ENCODE peak calls at places on chromosomes 4 and X, in nine cellular contexts. W is fibroblast of lung; V is HL-60; B is CD4-positive, alpha-beta memory T cell; O is heart left ventricle; Q is left ventricle myocardium inferior; T is spleen; E is MM.1S; C is AG04450. K is an unnamed sample.

GRCh38 chr4:139458999-139459398 is 5.1 kb downstream of the RAB33B start:
- DNase-seq in B (no peak), T (no peak), E (no peak), Q (no peak), O (no peak), W (no peak), V (no peak), C (no peak), K (no peak)

GRCh38 chr4:177100307-177100706 is 209.4 kb upstream of the NEIL3 start:
- DNase-seq in E (no peak), Q (no peak), O (no peak), B (no peak), T (no peak), V (no peak), C (no peak), W (no peak), K (no peak)

GRCh38 chrX:48083212-48083611 is 11.8 kb upstream of the ZNF630 start:
- DNase-seq in V (no peak), O (peak), T (no peak), Q (peak), W (peak), E (peak), C (peak), B (peak), K (peak)

GRCh38 chrX:136163694-136164093 is 16.4 kb downstream of the FHL1 start:
- DNase-seq in B (no peak), T (no peak), C (no peak), O (no peak), Q (no peak), E (no peak), V (no peak), W (no peak), K (no peak)

GRCh38 chr4:153538408-153539057 is 72.4 kb downstream of the TMEM131L start:
- DNase-seq in O (no peak), V (no peak), T (no peak), B (no peak), C (no peak), W (peak), E (no peak), Q (peak), K (no peak)

GRCh38 chr4:3296651-3297050 is 3.8 kb downstream of the RGS12 start:
- DNase-seq in C (no peak), Q (no peak), O (no peak), W (no peak), E (no peak), V (no peak), T (no peak), B (no peak), K (no peak)

GRCh38 chr4:68021185-68021584 is 57.9 kb upstream of the TMPRSS11A start:
- DNase-seq in W (no peak), T (no peak), V (no peak), O (no peak), C (no peak), E (no peak), B (no peak), Q (no peak), K (peak)

GRCh38 chrX:154967603-154968002 is 54.9 kb downstream of the F8 start:
- DNase-seq in E (no peak), T (no peak), W (no peak), C (no peak), V (no peak), B (no peak), Q (no peak), O (no peak), K (peak)

GRCh38 chr4:149765630-149766029 is 50.0 kb downstream of the IQCM start:
- DNase-seq in E (no peak), W (peak), O (no peak), V (peak), Q (no peak), C (no peak), T (no peak), B (no peak), K (peak)

GRCh38 chr4:99762728-99763127 is 53.9 kb upstream of the DAPP1 start:
- DNase-seq in E (no peak), B (no peak), C (no peak), Q (no peak), W (no peak), V (no peak), O (no peak), T (no peak), K (no peak)

GRCh38 chr4:27887646-27888045 is 1027.0 kb downstream of the STIM2 start:
- DNase-seq in C (no peak), E (no peak), W (no peak), V (no peak), O (no peak), B (no peak), T (no peak), Q (no peak), K (no peak)

GRCh38 chr4:142126890-142127497 is 490.6 kb downstream of the IL15 start:
- DNase-seq in Q (no peak), W (peak), B (peak), E (peak), O (peak), C (peak), V (peak), T (no peak), K (peak)

GRCh38 chr4:34486964-34487363 is 1757.3 kb downstream of the ARAP2 start:
- DNase-seq in C (no peak), W (no peak), B (no peak), T (no peak), Q (no peak), E (no peak), O (no peak), V (no peak), K (no peak)

GRCh38 chrX:1430451-1430850 is 22.3 kb downstream of the ASMTL start:
- DNase-seq in E (no peak), W (no peak), C (no peak), Q (no peak), V (no peak), O (no peak), B (no peak), T (peak), K (no peak)

GRCh38 chr4:107699466-107700206 is 20.4 kb downstream of the PAPSS1 start:
- DNase-seq in T (no peak), W (no peak), E (no peak), O (no peak), C (no peak), B (no peak), V (no peak), Q (no peak), K (no peak)

GRCh38 chr4:1502976-1503375 is 96.7 kb upstream of the NKX1-1 start:
- DNase-seq in T (peak), E (no peak), C (no peak), W (no peak), B (no peak), O (peak), V (no peak), Q (no peak), K (no peak)

GRCh38 chr4:72112514-72113156 is 80.8 kb downstream of the NPFFR2 start:
- DNase-seq in E (peak), W (peak), C (peak), T (no peak), V (peak), B (no peak), O (no peak), Q (no peak), K (peak)

GRCh38 chr4:173076903-173077629 is 91.5 kb upstream of the GALNT7 start:
- DNase-seq in B (no peak), E (no peak), C (no peak), T (no peak), W (peak), O (no peak), V (no peak), Q (no peak), K (peak)

GRCh38 chr4:123443401-123444297 is 47.1 kb downstream of the SPRY1 start:
- DNase-seq in C (no peak), T (no peak), E (no peak), B (no peak), V (no peak), O (no peak), Q (no peak), W (no peak), K (no peak)

GRCh38 chr4:3485011-3485881 is 22.1 kb downstream of the DOK7 start:
- DNase-seq in C (no peak), E (no peak), Q (no peak), W (no peak), T (peak), V (no peak), O (no peak), B (no peak), K (peak)

GRCh38 chr4:63937961-63938360 is 471.3 kb downstream of the TECRL start:
- DNase-seq in W (peak), B (no peak), E (no peak), T (no peak), C (no peak), O (no peak), V (no peak), Q (no peak), K (peak)

GRCh38 chrX:132986556-132986955 is 28.1 kb upstream of the HS6ST2 start:
- DNase-seq in W (no peak), E (no peak), B (no peak), C (no peak), O (no peak), Q (no peak), T (no peak), V (no peak), K (no peak)

GRCh38 chr4:76830612-76831474 is 67.1 kb downstream of the SOWAHB start:
- DNase-seq in T (no peak), B (no peak), V (no peak), Q (no peak), W (peak), E (no peak), O (peak), C (peak), K (peak)

GRCh38 chrX:41164469-41164868 is 79.2 kb downstream of the USP9X start:
- DNase-seq in Q (no peak), C (no peak), B (no peak), E (no peak), O (no peak), W (no peak), T (no peak), V (no peak), K (no peak)

GRCh38 chrX:153438522-153438921 is 7.3 kb downstream of the TREX2 start:
- DNase-seq in C (no peak), E (no peak), Q (no peak), O (no peak), V (no peak), T (no peak), W (no peak), B (no peak), K (no peak)

GRCh38 chr4:186953601-186954260 is 230.1 kb upstream of the FAT1 start:
- DNase-seq in C (no peak), T (no peak), B (no peak), O (no peak), E (no peak), W (no peak), V (no peak), Q (no peak), K (no peak)

GRCh38 chr4:155353923-155354540 is 22.7 kb downstream of the MAP9 start:
- DNase-seq in B (no peak), T (peak), W (peak), C (no peak), E (peak), V (peak), Q (peak), O (peak), K (peak)

GRCh38 chr4:23889368-23889767 is 479 bp downstream of the PPARGC1A start:
- DNase-seq in B (no peak), W (peak), O (no peak), T (no peak), Q (no peak), E (no peak), V (no peak), C (no peak), K (no peak)

GRCh38 chrX:76428243-76429130 is 977 bp downstream of the MAGEE1 start:
- DNase-seq in E (no peak), O (peak), V (no peak), W (no peak), T (peak), B (peak), Q (no peak), C (no peak), K (no peak)

GRCh38 chr4:117965608-117966007 is 68.7 kb upstream of the NDST3 start:
- DNase-seq in Q (no peak), V (no peak), O (no peak), W (no peak), E (no peak), T (no peak), B (no peak), C (no peak), K (no peak)

GRCh38 chrX:108216862-108217571 is 125.4 kb downstream of the ATG4A start:
- DNase-seq in V (no peak), T (no peak), Q (no peak), W (peak), B (no peak), C (no peak), O (no peak), E (no peak), K (no peak)

GRCh38 chr4:107497054-107497453 is 223.0 kb downstream of the PAPSS1 start:
- DNase-seq in V (no peak), E (peak), Q (no peak), W (no peak), O (no peak), B (no peak), T (no peak), C (no peak), K (no peak)

GRCh38 chr4:98516042-98516440 is 142.4 kb downstream of the TSPAN5 start:
- DNase-seq in V (no peak), E (no peak), C (peak), W (peak), O (no peak), B (no peak), T (no peak), Q (no peak), K (peak)

GRCh38 chr4:98516441-98517323 is 141.7 kb downstream of the TSPAN5 start:
- DNase-seq in B (no peak), V (no peak), C (no peak), O (no peak), T (no peak), E (no peak), W (peak), Q (no peak), K (no peak)

GRCh38 chr4:98517444-98518021 is 140.9 kb downstream of the TSPAN5 start:
- DNase-seq in T (no peak), C (peak), V (no peak), B (no peak), O (no peak), Q (no peak), W (peak), E (no peak), K (no peak)

GRCh38 chr4:98512918-98513317 is 145.5 kb downstream of the TSPAN5 start:
- DNase-seq in B (no peak), E (no peak), T (no peak), O (no peak), C (no peak), W (no peak), V (no peak), Q (no peak), K (no peak)

GRCh38 chr4:98514930-98515809 is 143.2 kb downstream of the TSPAN5 start:
- DNase-seq in W (no peak), T (no peak), B (no peak), O (no peak), C (no peak), V (no peak), Q (no peak), E (no peak), K (no peak)
- H3K27ac ChIP-seq in W (no peak), T (peak), B (no peak), O (no peak), C (peak), V (no peak), Q (no peak), E (no peak), K (peak)

GRCh38 chr4:20418865-20419451 is 167.3 kb downstream of the SLIT2 start:
- DNase-seq in V (no peak), W (peak), O (no peak), C (peak), B (peak), Q (no peak), E (peak), T (no peak), K (peak)
- H3K27ac ChIP-seq in V (no peak), W (peak), O (no peak), C (no peak), B (no peak), Q (no peak), E (no peak), T (no peak), K (no peak)

DNA sequence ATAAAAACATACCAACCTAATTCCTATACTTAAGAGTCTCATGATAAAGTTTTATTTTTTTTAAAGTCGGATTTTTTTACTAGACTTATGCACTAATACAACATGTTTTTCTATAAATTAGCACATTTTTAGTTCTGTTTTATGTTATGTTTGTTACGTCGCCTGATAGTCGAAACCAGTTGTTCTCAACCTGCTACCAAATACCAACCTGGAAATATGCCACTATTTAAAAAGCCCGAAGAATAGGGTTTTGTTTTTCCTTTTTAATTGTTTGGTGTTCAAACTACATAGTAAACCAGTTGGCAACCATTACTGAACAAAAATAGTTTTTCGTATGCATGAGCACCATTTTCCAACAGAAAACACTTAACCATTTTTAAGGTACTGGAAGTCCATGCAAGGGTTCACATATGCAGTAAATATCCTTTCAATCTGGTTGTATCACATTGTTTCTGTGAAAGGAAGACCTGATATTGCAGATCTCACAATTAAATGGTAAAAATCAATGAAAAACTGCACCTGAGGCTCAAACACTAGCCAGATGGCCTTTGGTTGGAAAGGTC is 1.4 kb downstream of the WDFY3 start:
- DNase-seq in E (no peak), Q (no peak), T (no peak), W (no peak), B (no peak), V (no peak), O (no peak), C (no peak), K (no peak)
- H3K27ac ChIP-seq in E (no peak), Q (peak), T (peak), W (peak), B (no peak), V (no peak), O (peak), C (no peak), K (peak)

DNA sequence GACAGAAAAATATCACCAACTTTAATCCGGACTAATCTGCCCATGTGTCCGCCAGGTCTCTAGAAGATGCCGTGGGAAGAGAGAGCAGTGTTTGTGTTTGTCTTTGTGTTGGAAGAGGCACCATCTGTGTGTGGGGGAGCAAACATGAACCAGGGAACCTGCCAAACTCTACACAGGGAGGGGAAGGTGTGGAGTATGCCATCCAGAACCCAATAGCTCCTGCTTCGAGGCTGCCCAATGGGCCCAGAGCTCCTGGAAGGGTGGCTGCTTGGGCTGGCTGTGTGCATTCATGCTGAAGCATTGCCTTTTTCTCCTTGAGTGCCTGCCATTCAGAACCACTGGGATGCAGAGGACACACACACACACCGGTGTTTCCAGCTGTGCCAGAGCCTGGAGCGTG is 536.2 kb downstream of the MID1IP1 start:
- DNase-seq in E (no peak), Q (no peak), V (no peak), T (no peak), C (no peak), B (no peak), O (no peak), W (no peak), K (no peak)
- H3K27ac ChIP-seq in E (peak), Q (peak), V (no peak), T (peak), C (no peak), B (peak), O (peak), W (no peak), K (no peak)

GRCh38 chr4:74855879-74856278 is 61.6 kb upstream of the BTC start:
- DNase-seq in T (no peak), O (no peak), E (no peak), B (no peak), V (no peak), Q (no peak), C (no peak), W (no peak), K (no peak)

GRCh38 chr4:74859163-74859562 is 64.8 kb upstream of the BTC start:
- DNase-seq in W (no peak), C (no peak), T (no peak), E (no peak), B (no peak), O (no peak), V (no peak), Q (no peak), K (no peak)
- H3K27ac ChIP-seq in W (no peak), C (no peak), T (no peak), E (no peak), B (no peak), O (no peak), V (no peak), Q (no peak), K (no peak)

DNA sequence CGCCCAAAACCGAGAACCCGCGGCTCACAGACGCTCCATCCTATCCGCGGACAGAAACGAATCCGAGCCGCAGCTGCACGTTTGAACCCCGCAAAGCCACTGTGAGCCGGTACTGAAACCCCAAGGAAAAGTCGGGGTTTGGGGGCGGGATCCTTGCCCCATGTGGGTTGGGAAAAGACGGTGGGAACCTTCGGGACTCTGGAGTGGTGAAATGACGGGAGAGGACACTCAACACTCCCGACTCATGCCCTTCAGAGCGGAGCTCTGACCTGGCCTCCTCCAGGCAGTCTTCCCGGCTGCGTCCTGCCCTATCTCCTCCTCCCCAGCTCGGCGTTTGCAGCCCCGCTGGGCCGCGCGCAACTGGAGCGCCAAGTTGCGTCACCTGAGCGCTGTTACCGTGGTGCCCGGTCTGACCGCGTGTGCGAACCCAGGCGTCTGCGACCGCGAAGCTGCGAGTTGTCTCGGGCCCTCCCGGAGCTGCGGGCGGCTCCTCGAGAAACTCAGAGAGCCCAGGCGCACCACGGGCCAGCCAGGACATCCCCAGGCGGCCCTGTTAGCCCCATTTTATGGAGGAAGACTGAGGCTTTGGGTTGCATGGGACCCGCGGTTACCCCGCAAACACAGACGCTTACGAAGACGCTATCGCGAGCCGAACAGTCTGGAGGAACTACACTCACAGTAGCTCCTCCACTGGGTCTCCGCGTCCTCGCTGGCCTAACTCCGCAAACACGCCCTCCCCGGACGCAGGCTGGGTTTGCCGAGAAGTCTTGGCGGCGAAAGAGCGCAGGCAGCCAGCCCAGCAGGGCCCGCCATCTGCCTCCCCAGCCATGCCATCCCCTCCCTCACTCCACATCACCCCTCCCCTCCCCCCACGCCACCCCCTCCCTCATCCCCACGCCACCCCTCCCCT is 20.3 kb upstream of the HMX1 start:
- DNase-seq in B (no peak), O (no peak), C (no peak), V (no peak), T (no peak), Q (no peak), W (no peak), E (no peak), K (no peak)
- H3K27ac ChIP-seq in B (no peak), O (no peak), C (no peak), V (no peak), T (no peak), Q (no peak), W (no peak), E (no peak), K (no peak)